ENCODE peak calls at places on chromosomes 2 and 18, in four cellular contexts. L, R, J and E are unnamed samples.
A peak's percentile ranks its signal among the peaks of the same experiment; 100 is the strongest.

GRCh38 chr2:157839822-157840221 is 36.3 kb downstream of the ACVR1 start:
- DNase-seq in R (peak; percentile 37), J (no peak), L (no peak), E (no peak)

GRCh38 chr2:15836942-15837610 is 103.3 kb upstream of the MYCN start:
- DNase-seq in L (no peak), J (no peak), R (no peak), E (no peak)

GRCh38 chr2:231926761-231927565 is 767 bp upstream of the NPPC start:
- DNase-seq in J (no peak), R (no peak), L (peak; percentile 6), E (no peak)

GRCh38 chr2:73832905-73833304 is 4.1 kb downstream of the STAMBP start:
- DNase-seq in L (peak; percentile 53), R (peak; percentile 32), J (no peak), E (peak; percentile 11)

GRCh38 chr2:15169326-15170038 is 391.7 kb downstream of the NBAS start:
- DNase-seq in J (no peak), R (no peak), L (peak; percentile 98), E (peak; percentile 86)

GRCh38 chr2:120432293-120432975 is 86.5 kb downstream of the INHBB start:
- DNase-seq in L (no peak), R (no peak), J (no peak), E (no peak)

GRCh38 chr2:127569274-127570065 is 34.0 kb downstream of the MYO7B start:
- DNase-seq in R (no peak), L (peak; percentile 76), J (no peak), E (peak; percentile 47)

GRCh38 chr18:55018602-55019001 is 59.3 kb upstream of the CCDC68 start:
- DNase-seq in J (no peak), R (no peak), L (peak; percentile 68), E (peak; percentile 38)

GRCh38 chr2:179302764-179303561 is 38.3 kb upstream of the SESTD1 start:
- DNase-seq in J (no peak), R (no peak), L (peak; percentile 4), E (peak; percentile 48)

GRCh38 chr2:176457486-176457885 is 188.2 kb downstream of the MTX2 start:
- DNase-seq in J (no peak), R (no peak), L (no peak), E (no peak)

GRCh38 chr18:21330122-21330701 is 88.2 kb downstream of the GREB1L start:
- DNase-seq in J (no peak), L (no peak), R (no peak), E (peak; percentile 29)

DNA sequence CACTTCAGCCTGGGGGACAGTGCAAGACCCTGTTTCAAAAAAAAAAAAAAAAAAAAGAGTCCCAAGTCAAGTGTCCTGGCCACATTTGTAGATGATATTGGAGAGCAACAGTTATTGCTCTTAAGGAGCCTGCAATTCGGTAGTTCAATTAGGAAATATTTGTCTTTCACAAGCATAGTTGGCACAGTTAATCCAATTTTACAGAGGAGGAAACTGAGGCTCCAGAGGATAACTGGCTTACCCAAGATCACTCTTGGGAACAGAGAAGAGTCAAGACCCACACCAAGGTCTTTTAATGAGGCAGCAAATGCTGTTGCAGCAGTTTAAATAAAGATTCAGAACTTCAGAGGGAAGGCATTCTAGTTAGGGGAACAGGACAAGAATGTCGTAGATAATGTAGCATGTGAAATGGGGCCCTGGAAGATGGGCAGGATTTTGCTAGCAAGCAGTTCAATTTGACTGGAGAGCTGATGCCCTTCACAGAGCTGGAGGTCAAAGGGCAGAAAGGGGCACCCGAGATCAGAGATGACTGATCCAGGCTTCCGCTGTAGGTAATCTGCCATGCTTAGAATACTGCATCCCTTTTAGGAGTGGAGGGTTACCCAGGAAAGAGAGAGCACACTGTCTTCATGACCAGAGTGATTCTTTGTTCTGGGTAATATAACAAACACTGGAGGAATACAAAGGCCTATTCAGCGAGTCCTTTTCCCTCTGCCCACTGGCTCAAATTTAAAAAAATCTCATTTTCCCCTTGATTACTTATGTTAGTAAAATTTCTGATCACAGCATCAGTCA is 3.0 kb downstream of the NPC1 start:
- DNase-seq in L (no peak), J (no peak), R (no peak), E (no peak)
- H3K27ac ChIP-seq in L (no peak overlapping the region), J (peak overlapping the region; percentile 34), R (no peak overlapping the region), E (no peak overlapping the region)

GRCh38 chr18:44510376-44510775 is 170.3 kb upstream of the SETBP1 start:
- DNase-seq in J (no peak), R (no peak), L (no peak), E (peak; percentile 65)

GRCh38 chr18:44508474-44508873 is 172.2 kb upstream of the SETBP1 start:
- DNase-seq in R (no peak), J (no peak), L (no peak), E (no peak)

GRCh38 chr18:44509048-44509447 is 171.6 kb upstream of the SETBP1 start:
- DNase-seq in R (no peak), J (no peak), L (no peak), E (no peak)

GRCh38 chr18:44503854-44504253 is 176.8 kb upstream of the SETBP1 start:
- DNase-seq in R (no peak), L (no peak), J (no peak), E (no peak)

DNA sequence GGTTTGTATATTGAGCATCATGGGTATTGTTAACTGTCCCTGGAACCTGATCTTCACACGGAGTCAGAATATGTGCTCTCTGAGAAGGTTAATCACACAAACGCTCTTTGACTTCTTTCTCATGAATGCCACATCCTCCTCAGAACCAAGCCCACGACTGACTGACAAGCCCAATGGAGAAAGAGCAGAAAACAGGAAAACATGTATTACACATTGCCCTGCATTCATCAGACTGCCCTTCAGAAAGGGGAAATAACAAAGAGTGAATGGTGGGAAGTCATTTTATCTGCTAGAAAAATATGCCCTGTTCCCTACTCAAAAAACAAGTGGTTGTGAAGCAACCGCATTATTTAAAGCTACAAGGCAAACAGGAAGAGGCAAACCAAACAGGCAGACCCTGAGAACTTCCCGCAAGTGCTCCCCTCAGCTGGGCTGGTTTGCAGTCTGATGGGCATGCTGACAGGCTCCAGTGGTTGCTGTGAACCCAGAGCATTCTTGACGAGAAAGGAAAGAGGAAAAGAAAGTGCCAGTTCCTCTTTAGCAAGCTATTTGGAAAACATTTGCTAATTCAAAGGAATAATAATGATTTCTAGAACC is 172.9 kb upstream of the SETBP1 start:
- DNase-seq in J (peak; percentile 32), L (no peak), R (no peak), E (peak; percentile 99)
- TF ChIP-seq FOS in J (no peak), L (no peak), R (no peak), E (peak; percentile 34)

GRCh38 chr2:219551863-219552381 is 8.1 kb downstream of the TMEM198 start:
- DNase-seq in R (no peak), L (no peak), J (no peak), E (no peak)

GRCh38 chr2:219553463-219553862 is 9.6 kb downstream of the TMEM198 start:
- DNase-seq in J (no peak), L (no peak), R (no peak), E (no peak)

GRCh38 chr2:219551412-219551811 is 7.6 kb downstream of the TMEM198 start:
- DNase-seq in L (peak; percentile 49), J (no peak), R (peak; percentile 70), E (no peak)

GRCh38 chr2:219553168-219553417 is 9.3 kb downstream of the TMEM198 start:
- DNase-seq in R (no peak), L (no peak), J (no peak), E (no peak)

GRCh38 chr2:219552382-219553167 is 8.7 kb downstream of the TMEM198 start:
- DNase-seq in J (no peak), L (peak; percentile 65), R (peak; percentile 87), E (peak; percentile 78)
- H3K27ac ChIP-seq in J (no peak overlapping the region), L (peak overlapping the region; percentile 53), R (peak overlapping the region; percentile 66), E (no peak overlapping the region)

DNA sequence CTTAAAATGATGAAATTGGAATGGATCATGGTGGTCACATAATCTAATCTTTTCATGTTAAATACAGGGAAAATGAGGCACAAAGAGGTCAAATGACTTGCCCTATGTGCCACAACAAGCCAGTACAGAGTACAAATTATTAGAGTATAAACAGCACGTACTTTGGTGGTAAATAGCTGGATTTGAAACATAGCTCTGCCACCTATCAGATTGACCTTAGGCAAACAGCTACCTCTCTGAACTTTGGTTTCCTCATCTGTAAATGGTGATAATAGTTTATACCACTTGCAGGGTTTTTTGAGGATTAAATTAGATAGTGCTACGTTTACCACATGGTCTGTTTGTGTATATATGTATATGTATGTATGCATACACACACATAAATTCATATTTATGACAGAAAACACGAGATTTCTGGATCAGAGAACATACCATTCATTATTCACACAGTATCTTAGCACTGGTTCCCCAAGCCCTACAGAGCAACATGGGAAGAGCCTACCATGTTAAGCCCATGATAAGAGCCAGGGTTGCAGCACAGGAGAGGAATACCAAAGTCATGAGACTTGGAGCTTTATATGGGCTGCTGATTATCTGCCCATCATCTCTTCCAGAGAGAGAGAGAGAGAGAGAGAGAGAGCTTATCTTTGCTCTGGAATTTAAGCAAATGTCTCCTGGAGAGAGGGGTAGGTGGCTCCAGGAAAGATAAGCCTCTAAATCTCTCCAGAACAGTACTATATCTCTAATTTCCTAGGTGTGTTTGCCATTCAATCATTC is 73.5 kb downstream of the MDH1 start:
- DNase-seq in R (no peak), J (no peak), L (no peak), E (no peak)
- TF ChIP-seq FOS in R (no peak), J (no peak), L (no peak), E (no peak)

GRCh38 chr18:62678847-62679535 is 36.4 kb upstream of the PHLPP1 start:
- DNase-seq in J (no peak), R (no peak), L (no peak), E (no peak)

GRCh38 chr18:62683935-62684334 is 31.4 kb upstream of the PHLPP1 start:
- DNase-seq in R (no peak), L (no peak), J (no peak), E (no peak)

GRCh38 chr18:62682396-62682795 is 32.9 kb upstream of the PHLPP1 start:
- DNase-seq in J (no peak), R (no peak), L (no peak), E (no peak)
- H3K27ac ChIP-seq in J (no peak overlapping the region), R (no peak overlapping the region), L (no peak overlapping the region), E (no peak overlapping the region)